ENCODE peak calls at places on chromosomes 2 and 18, in five cellular contexts. D is A549, H is GM12878, J is K562, X is HepG2. G is an unnamed sample.

GRCh38 chr2:163182764-163183354 is 344.3 kb upstream of the KCNH7 start:
- DNase-seq in H (no peak), D (peak), J (no peak), X (no peak), G (peak)

GRCh38 chr2:45964226-45964841 is 312.9 kb downstream of the PRKCE start:
- DNase-seq in X (peak), D (peak), H (no peak), J (no peak), G (peak)

GRCh38 chr2:10440736-10441135 is 7.4 kb downstream of the ODC1 start:
- DNase-seq in X (no peak), J (no peak), D (no peak), H (no peak), G (peak)

GRCh38 chr2:18243831-18244230 is 316.6 kb downstream of the RDH14 start:
- DNase-seq in X (no peak), D (no peak), J (no peak), H (no peak), G (no peak)

GRCh38 chr18:5914971-5915370 is 19.6 kb upstream of the TMEM200C start:
- DNase-seq in H (no peak), D (no peak), X (no peak), J (no peak), G (no peak)

GRCh38 chr2:149307014-149307413 is 23.4 kb upstream of the LYPD6 start:
- DNase-seq in X (no peak), J (no peak), H (no peak), D (no peak), G (no peak)

GRCh38 chr18:52254367-52254766 is 85.6 kb upstream of the DCC start:
- DNase-seq in D (no peak), X (no peak), H (no peak), J (no peak), G (no peak)

GRCh38 chr2:33678447-33678846 is 79.3 kb upstream of the FAM98A start:
- DNase-seq in X (no peak), D (no peak), J (no peak), H (no peak), G (no peak)

GRCh38 chr2:177771191-177771590 is 301.4 kb downstream of the PDE11A start:
- DNase-seq in X (peak), D (no peak), J (no peak), H (no peak), G (no peak)

GRCh38 chr2:220504890-220505564 is 877.6 kb downstream of the SLC4A3 start:
- DNase-seq in J (no peak), D (peak), H (no peak), X (peak), G (peak)

GRCh38 chr2:214881647-214882205 is 72.2 kb upstream of the BARD1 start:
- DNase-seq in X (no peak), H (peak), D (no peak), J (no peak), G (no peak)

GRCh38 chr2:218266316-218266979 is 3.5 kb downstream of the AAMP start:
- DNase-seq in X (no peak), D (no peak), H (no peak), J (no peak), G (no peak)

GRCh38 chr2:17319090-17319489 is 199.2 kb downstream of the RAD51AP2 start:
- DNase-seq in X (no peak), H (no peak), J (no peak), D (no peak), G (no peak)

GRCh38 chr18:1246827-1247226 is 342.2 kb downstream of the ADCYAP1 start:
- DNase-seq in J (no peak), X (no peak), H (no peak), D (no peak), G (no peak)

GRCh38 chr2:11411768-11412448 is 54.1 kb downstream of the E2F6 start:
- DNase-seq in H (no peak), J (peak), X (peak), D (no peak), G (peak)

GRCh38 chr2:191552036-191552435 is 125.9 kb upstream of the NABP1 start:
- DNase-seq in D (no peak), J (no peak), H (no peak), X (no peak), G (peak)

GRCh38 chr2:143955416-143956075 is 564.4 kb downstream of the ZEB2 start:
- DNase-seq in D (no peak), J (no peak), X (no peak), H (no peak), G (no peak)

GRCh38 chr2:205658068-205658467 is 24.2 kb upstream of the NRP2 start:
- DNase-seq in H (no peak), J (no peak), X (no peak), D (no peak), G (no peak)

GRCh38 chr2:205655775-205656425 is 26.4 kb upstream of the NRP2 start:
- DNase-seq in X (no peak), J (no peak), H (no peak), D (no peak), G (no peak)

GRCh38 chr2:205658572-205658971 is 23.7 kb upstream of the NRP2 start:
- DNase-seq in D (no peak), X (no peak), J (no peak), H (no peak), G (no peak)

GRCh38 chr2:205656426-205656795 is 25.9 kb upstream of the NRP2 start:
- DNase-seq in H (no peak), J (no peak), X (no peak), D (no peak), G (no peak)

DNA sequence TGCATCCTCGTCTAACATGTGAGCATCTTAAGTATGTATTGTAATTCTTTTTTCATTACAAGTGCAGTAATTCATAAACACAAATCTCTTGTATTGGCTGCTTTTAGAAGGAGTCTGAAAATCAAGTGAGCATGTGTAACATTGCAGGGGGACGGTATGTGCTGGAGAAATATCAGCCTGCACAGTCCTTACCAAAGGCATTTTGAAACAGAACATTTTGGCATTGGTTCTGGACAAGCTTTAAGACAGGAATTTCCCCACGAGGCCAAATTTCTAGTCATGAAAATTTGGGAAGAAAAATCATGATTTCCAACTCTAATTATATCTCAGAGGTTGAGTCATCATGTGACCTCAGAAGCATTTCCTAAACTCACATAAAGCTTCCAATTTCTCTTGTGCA is 24.7 kb upstream of the NRP2 start:
- DNase-seq in J (no peak), D (no peak), H (no peak), X (no peak), G (no peak)
- TF ChIP-seq MYC in J (no peak), D (no peak), H (no peak), X (no peak), G (no peak)

GRCh38 chr18:45496746-45497145 is 118.5 kb upstream of the SLC14A2 start:
- DNase-seq in D (no peak), X (no peak), H (no peak), J (no peak), G (no peak)
- TF ChIP-seq MYC in D (no peak), X (no peak), H (no peak), J (no peak), G (no peak)

GRCh38 chr18:3597159-3597977 is 147.4 kb downstream of the TGIF1 start:
- DNase-seq in H (no peak), J (no peak), D (no peak), X (no peak), G (no peak)
- TF ChIP-seq MYC in H (no peak), J (no peak), D (no peak), X (no peak), G (no peak)

DNA sequence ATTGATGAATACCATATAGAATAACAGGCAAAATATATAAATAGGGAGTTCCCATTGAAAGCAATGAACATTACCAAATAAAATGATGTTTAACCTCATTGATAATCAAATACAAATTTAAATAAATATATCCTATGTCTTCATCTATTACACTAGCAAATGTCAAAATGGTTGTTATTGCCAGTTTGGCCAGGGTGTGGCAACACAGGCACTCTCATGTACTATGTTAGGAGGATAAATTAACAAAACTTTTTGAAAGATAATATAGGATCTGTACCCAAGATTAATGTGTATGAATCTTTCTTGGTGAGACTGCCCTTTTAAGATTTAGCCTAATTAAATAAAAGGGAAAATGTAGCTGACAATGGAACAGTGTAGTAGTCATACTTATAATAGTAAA is 659.3 kb downstream of the ERBB4 start:
- DNase-seq in X (no peak), J (no peak), D (no peak), H (no peak), G (peak)
- TF ChIP-seq MYC in X (no peak), J (no peak), D (no peak), H (no peak), G (no peak)

DNA sequence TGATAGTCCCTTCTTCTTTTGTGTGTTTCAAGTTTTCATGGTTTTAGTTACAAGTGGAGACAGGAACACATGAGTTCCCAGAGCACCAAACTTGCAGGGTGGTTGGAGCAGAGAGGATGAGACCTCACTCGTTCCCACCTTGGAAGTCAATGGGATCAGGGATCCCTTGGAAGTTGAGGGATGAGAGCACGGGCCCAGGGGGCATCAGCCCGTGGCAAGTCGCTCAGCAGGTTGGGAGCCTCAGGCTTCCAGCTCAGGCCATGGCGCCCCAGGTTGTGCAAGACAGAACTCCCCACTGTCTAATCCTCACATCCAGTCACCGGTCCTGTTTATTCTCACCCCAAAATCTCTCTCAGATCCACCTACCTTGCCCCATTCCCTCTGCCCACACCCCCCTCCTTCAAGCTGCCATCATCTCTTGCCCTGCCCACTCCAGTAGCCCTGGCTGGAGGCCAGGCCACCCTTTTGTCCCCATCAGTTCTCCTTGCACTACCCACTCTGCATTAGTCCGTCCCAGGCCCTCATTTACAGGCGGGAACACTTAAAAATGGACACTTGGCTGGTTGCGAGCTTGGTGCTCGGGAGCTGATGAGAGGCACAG is 37.6 kb upstream of the FOSL2 start:
- DNase-seq in X (no peak), H (no peak), J (no peak), D (no peak), G (no peak)
- TF ChIP-seq MYC in X (no peak), H (no peak), J (no peak), D (no peak), G (no peak)

DNA sequence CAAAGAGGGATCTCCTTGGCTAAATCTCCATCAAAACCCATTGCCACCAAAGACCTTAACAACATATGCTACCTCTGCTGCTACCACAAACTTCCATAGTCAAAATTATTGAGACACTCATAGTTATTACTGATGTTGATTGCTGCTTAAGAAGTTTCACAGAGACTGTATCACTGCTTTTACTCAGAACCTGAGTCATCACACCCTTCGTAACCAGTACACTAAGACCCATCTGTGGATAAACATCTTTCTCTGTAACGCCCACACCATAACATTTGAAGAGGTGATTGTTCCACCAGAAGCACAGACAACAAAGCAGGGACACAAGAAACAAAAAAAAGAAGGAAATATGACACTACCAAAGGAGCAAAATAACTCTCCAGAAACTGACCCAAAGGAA is 1563.1 kb downstream of the LRP1B start:
- DNase-seq in X (no peak), H (no peak), J (no peak), D (no peak), G (no peak)
- TF ChIP-seq MYC in X (no peak), H (no peak), J (no peak), D (no peak), G (no peak)